ENCODE peak calls at places on chromosomes 1 and 21, in five cellular contexts. One of them, this sample, is unnamed.

GRCh38 chr1:36622741-36623648 is 140.3 kb upstream of the CSF3R start:
- DNase-seq in CD8-positive, alpha-beta T cell: no peak
- DNase-seq in heart right ventricle: no peak
- DNase-seq in body of pancreas: peak; percentile 85
- DNase-seq in adrenal gland: no peak
- DNase-seq in this sample: no peak

GRCh38 chr21:42829417-42829816 is 49.9 kb downstream of the WDR4 start:
- DNase-seq in CD8-positive, alpha-beta T cell: no peak
- DNase-seq in heart right ventricle: no peak
- DNase-seq in body of pancreas: no peak
- DNase-seq in adrenal gland: no peak
- DNase-seq in this sample: no peak

GRCh38 chr21:26769613-26770188 is 75.5 kb downstream of the ADAMTS1 start:
- DNase-seq in CD8-positive, alpha-beta T cell: no peak
- DNase-seq in heart right ventricle: no peak
- DNase-seq in body of pancreas: no peak
- DNase-seq in adrenal gland: no peak
- DNase-seq in this sample: no peak

GRCh38 chr1:48051466-48052126 is 54.4 kb upstream of the TRABD2B start:
- DNase-seq in CD8-positive, alpha-beta T cell: no peak
- DNase-seq in heart right ventricle: no peak
- DNase-seq in body of pancreas: no peak
- DNase-seq in adrenal gland: no peak
- DNase-seq in this sample: no peak

GRCh38 chr1:207938016-207938415 is 27.1 kb upstream of the CD34 start:
- DNase-seq in CD8-positive, alpha-beta T cell: no peak
- DNase-seq in heart right ventricle: no peak
- DNase-seq in body of pancreas: peak; percentile 23
- DNase-seq in adrenal gland: no peak
- DNase-seq in this sample: no peak

GRCh38 chr1:204763773-204764427 is 78.4 kb upstream of the LRRN2 start:
- DNase-seq in CD8-positive, alpha-beta T cell: peak; percentile 47
- DNase-seq in heart right ventricle: peak; percentile 75
- DNase-seq in body of pancreas: peak; percentile 91
- DNase-seq in adrenal gland: peak; percentile 87
- DNase-seq in this sample: peak; percentile 62

GRCh38 chr1:52751589-52752306 is 25.5 kb downstream of the ZYG11B start:
- DNase-seq in CD8-positive, alpha-beta T cell: no peak
- DNase-seq in heart right ventricle: no peak
- DNase-seq in body of pancreas: peak; percentile 61
- DNase-seq in adrenal gland: peak; percentile 34
- DNase-seq in this sample: no peak

GRCh38 chr21:34994646-34995631 is 54.2 kb downstream of the RUNX1 start:
- DNase-seq in CD8-positive, alpha-beta T cell: no peak
- DNase-seq in heart right ventricle: no peak
- DNase-seq in body of pancreas: no peak
- DNase-seq in adrenal gland: no peak
- DNase-seq in this sample: no peak

GRCh38 chr1:160096491-160097116 is 1.8 kb downstream of the IGSF8 start:
- DNase-seq in CD8-positive, alpha-beta T cell: no peak
- DNase-seq in heart right ventricle: no peak
- DNase-seq in body of pancreas: peak; percentile 33
- DNase-seq in adrenal gland: no peak
- DNase-seq in this sample: no peak

GRCh38 chr1:66840929-66841328 is 39.9 kb upstream of the INSL5 start:
- DNase-seq in CD8-positive, alpha-beta T cell: no peak
- DNase-seq in heart right ventricle: no peak
- DNase-seq in body of pancreas: no peak
- DNase-seq in adrenal gland: no peak
- DNase-seq in this sample: peak; percentile 10

GRCh38 chr1:150221552-150221951 is 14.4 kb downstream of the ANP32E start:
- DNase-seq in CD8-positive, alpha-beta T cell: no peak
- DNase-seq in heart right ventricle: no peak
- DNase-seq in body of pancreas: no peak
- DNase-seq in adrenal gland: no peak
- DNase-seq in this sample: peak; percentile 19

GRCh38 chr21:44054710-44055109 is 42.6 kb downstream of the TRAPPC10 start:
- DNase-seq in CD8-positive, alpha-beta T cell: no peak
- DNase-seq in heart right ventricle: no peak
- DNase-seq in body of pancreas: no peak
- DNase-seq in adrenal gland: no peak
- DNase-seq in this sample: no peak

GRCh38 chr1:196180847-196181593 is 427.2 kb downstream of the KCNT2 start:
- DNase-seq in CD8-positive, alpha-beta T cell: no peak
- DNase-seq in heart right ventricle: no peak
- DNase-seq in body of pancreas: no peak
- DNase-seq in adrenal gland: no peak
- DNase-seq in this sample: no peak

GRCh38 chr21:44752701-44753235 is 41.4 kb upstream of the TSPEAR start:
- DNase-seq in CD8-positive, alpha-beta T cell: no peak
- DNase-seq in heart right ventricle: no peak
- DNase-seq in body of pancreas: no peak
- DNase-seq in adrenal gland: no peak
- DNase-seq in this sample: no peak

GRCh38 chr21:46161800-46162592 is 6.6 kb upstream of the FTCD start:
- DNase-seq in CD8-positive, alpha-beta T cell: no peak
- DNase-seq in heart right ventricle: no peak
- DNase-seq in body of pancreas: peak; percentile 2
- DNase-seq in adrenal gland: no peak
- DNase-seq in this sample: no peak

GRCh38 chr1:159071970-159072582 is 4.5 kb downstream of the AIM2 start:
- DNase-seq in CD8-positive, alpha-beta T cell: no peak
- DNase-seq in heart right ventricle: no peak
- DNase-seq in body of pancreas: no peak
- DNase-seq in adrenal gland: no peak
- DNase-seq in this sample: peak; percentile 49

GRCh38 chr1:50976111-50976889 is 6.3 kb downstream of the CDKN2C start:
- DNase-seq in CD8-positive, alpha-beta T cell: no peak
- DNase-seq in heart right ventricle: no peak
- DNase-seq in body of pancreas: no peak
- DNase-seq in adrenal gland: no peak
- DNase-seq in this sample: no peak

GRCh38 chr1:147243228-147243685 is 773 bp downstream of the CHD1L start:
- DNase-seq in CD8-positive, alpha-beta T cell: peak; percentile 16
- DNase-seq in heart right ventricle: peak; percentile 37
- DNase-seq in body of pancreas: peak; percentile 49
- DNase-seq in adrenal gland: peak; percentile 41
- DNase-seq in this sample: no peak

GRCh38 chr1:8712413-8713229 is 104.8 kb downstream of the RERE start:
- DNase-seq in CD8-positive, alpha-beta T cell: no peak
- DNase-seq in heart right ventricle: no peak
- DNase-seq in body of pancreas: no peak
- DNase-seq in adrenal gland: no peak
- DNase-seq in this sample: peak; percentile 28

GRCh38 chr21:46226920-46227599 is 1.5 kb downstream of the LSS start:
- DNase-seq in CD8-positive, alpha-beta T cell: no peak
- DNase-seq in heart right ventricle: no peak
- DNase-seq in body of pancreas: peak; percentile 28
- DNase-seq in adrenal gland: no peak
- DNase-seq in this sample: no peak

GRCh38 chr1:90722874-90723273 is 5.8 kb upstream of the BARHL2 start:
- DNase-seq in CD8-positive, alpha-beta T cell: no peak
- DNase-seq in heart right ventricle: no peak
- DNase-seq in body of pancreas: no peak
- DNase-seq in adrenal gland: no peak
- DNase-seq in this sample: no peak
- H3K27me3 ChIP-seq in CD8-positive, alpha-beta T cell: peaks cover 91% of the 10 kb centered on the region
- H3K27me3 ChIP-seq in heart right ventricle: peaks cover 100% of the 10 kb centered on the region
- H3K27me3 ChIP-seq in body of pancreas: no peaks in the 10 kb centered on the region
- H3K27me3 ChIP-seq in adrenal gland: peaks cover 99% of the 10 kb centered on the region
- H3K27me3 ChIP-seq in this sample: peaks cover 83% of the 10 kb centered on the region

DNA sequence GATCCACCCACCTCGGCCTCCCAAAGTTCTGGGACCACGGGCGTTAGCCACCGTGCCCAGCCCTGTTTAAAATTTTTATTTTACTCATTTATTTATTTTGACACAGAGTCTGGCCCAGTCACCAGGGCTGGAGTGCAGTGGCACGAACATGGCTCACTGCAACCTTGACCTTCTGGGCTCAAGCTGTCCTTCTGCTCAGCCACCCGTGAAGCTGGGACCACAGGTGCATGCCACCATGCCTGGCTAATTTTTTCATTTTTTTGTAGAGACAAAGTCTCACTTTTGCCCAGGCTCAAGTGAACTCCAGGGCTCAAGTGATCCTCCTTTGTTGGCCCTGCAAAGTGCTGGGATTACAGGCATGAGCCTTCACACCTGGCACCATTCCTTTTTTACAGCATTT is 27.5 kb upstream of the DNAJC6 start:
- DNase-seq in CD8-positive, alpha-beta T cell: no peak
- DNase-seq in heart right ventricle: no peak
- DNase-seq in body of pancreas: no peak
- DNase-seq in adrenal gland: no peak
- DNase-seq in this sample: no peak
- H3K27ac ChIP-seq in CD8-positive, alpha-beta T cell: no peak overlapping the region
- H3K27ac ChIP-seq in heart right ventricle: no peak overlapping the region
- H3K27ac ChIP-seq in body of pancreas: no peak overlapping the region
- H3K27ac ChIP-seq in adrenal gland: no peak overlapping the region
- H3K27ac ChIP-seq in this sample: no peak overlapping the region

GRCh38 chr1:200042437-200043329 is 15.2 kb downstream of the NR5A2 start:
- DNase-seq in CD8-positive, alpha-beta T cell: no peak
- DNase-seq in heart right ventricle: no peak
- DNase-seq in body of pancreas: peak; percentile 85
- DNase-seq in adrenal gland: no peak
- DNase-seq in this sample: no peak

GRCh38 chr1:200040516-200041138 is 13.1 kb downstream of the NR5A2 start:
- DNase-seq in CD8-positive, alpha-beta T cell: no peak
- DNase-seq in heart right ventricle: no peak
- DNase-seq in body of pancreas: peak; percentile 70
- DNase-seq in adrenal gland: no peak
- DNase-seq in this sample: no peak

GRCh38 chr1:200042119-200042436 is 14.6 kb downstream of the NR5A2 start:
- DNase-seq in CD8-positive, alpha-beta T cell: no peak
- DNase-seq in heart right ventricle: no peak
- DNase-seq in body of pancreas: no peak
- DNase-seq in adrenal gland: no peak
- DNase-seq in this sample: no peak

GRCh38 chr1:200041337-200042118 is 14.0 kb downstream of the NR5A2 start:
- DNase-seq in CD8-positive, alpha-beta T cell: no peak
- DNase-seq in heart right ventricle: no peak
- DNase-seq in body of pancreas: peak; percentile 48
- DNase-seq in adrenal gland: no peak
- DNase-seq in this sample: no peak

DNA sequence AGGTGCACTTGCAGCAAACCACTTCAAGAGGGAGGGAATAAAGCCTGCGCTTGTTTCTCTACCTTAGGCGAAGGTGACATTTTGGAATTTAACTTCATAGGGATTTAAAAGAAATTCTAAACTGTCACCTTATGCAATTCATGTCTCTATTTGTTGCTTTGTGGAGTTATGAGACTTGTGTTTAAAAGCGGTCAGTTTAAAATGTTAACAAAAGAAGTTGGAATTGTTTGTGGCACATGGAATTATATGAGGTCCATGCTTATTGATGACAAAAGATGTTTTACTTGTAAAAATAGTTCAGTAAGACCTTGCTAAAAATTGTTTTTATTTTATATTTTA is 15.8 kb downstream of the NR5A2 start:
- DNase-seq in CD8-positive, alpha-beta T cell: no peak
- DNase-seq in heart right ventricle: no peak
- DNase-seq in body of pancreas: no peak
- DNase-seq in adrenal gland: no peak
- DNase-seq in this sample: no peak
- H3K27me3 ChIP-seq in CD8-positive, alpha-beta T cell: peaks cover 26% of the 10 kb centered on the region
- H3K27me3 ChIP-seq in heart right ventricle: peaks cover 90% of the 10 kb centered on the region
- H3K27me3 ChIP-seq in body of pancreas: no peaks in the 10 kb centered on the region
- H3K27me3 ChIP-seq in adrenal gland: peaks cover 79% of the 10 kb centered on the region
- H3K27me3 ChIP-seq in this sample: peaks cover 55% of the 10 kb centered on the region

GRCh38 chr1:192913683-192914082 is 104.8 kb downstream of the RGS2 start:
- DNase-seq in CD8-positive, alpha-beta T cell: no peak
- DNase-seq in heart right ventricle: no peak
- DNase-seq in body of pancreas: peak; percentile 51
- DNase-seq in adrenal gland: no peak
- DNase-seq in this sample: no peak
- H3K27ac ChIP-seq in CD8-positive, alpha-beta T cell: no peak overlapping the region
- H3K27ac ChIP-seq in heart right ventricle: no peak overlapping the region
- H3K27ac ChIP-seq in body of pancreas: no peak overlapping the region
- H3K27ac ChIP-seq in adrenal gland: no peak overlapping the region
- H3K27ac ChIP-seq in this sample: no peak overlapping the region

GRCh38 chr1:34871443-34872132 is 12.0 kb upstream of the SMIM12 start:
- DNase-seq in CD8-positive, alpha-beta T cell: no peak
- DNase-seq in heart right ventricle: no peak
- DNase-seq in body of pancreas: no peak
- DNase-seq in adrenal gland: no peak
- DNase-seq in this sample: no peak

GRCh38 chr1:34872133-34872503 is 12.6 kb upstream of the SMIM12 start:
- DNase-seq in CD8-positive, alpha-beta T cell: no peak
- DNase-seq in heart right ventricle: no peak
- DNase-seq in body of pancreas: no peak
- DNase-seq in adrenal gland: no peak
- DNase-seq in this sample: no peak

GRCh38 chr1:34870395-34870794 is 10.8 kb upstream of the SMIM12 start:
- DNase-seq in CD8-positive, alpha-beta T cell: no peak
- DNase-seq in heart right ventricle: no peak
- DNase-seq in body of pancreas: no peak
- DNase-seq in adrenal gland: no peak
- DNase-seq in this sample: no peak

GRCh38 chr1:34876406-34876805 is 16.9 kb upstream of the SMIM12 start:
- DNase-seq in CD8-positive, alpha-beta T cell: no peak
- DNase-seq in heart right ventricle: no peak
- DNase-seq in body of pancreas: no peak
- DNase-seq in adrenal gland: no peak
- DNase-seq in this sample: no peak

DNA sequence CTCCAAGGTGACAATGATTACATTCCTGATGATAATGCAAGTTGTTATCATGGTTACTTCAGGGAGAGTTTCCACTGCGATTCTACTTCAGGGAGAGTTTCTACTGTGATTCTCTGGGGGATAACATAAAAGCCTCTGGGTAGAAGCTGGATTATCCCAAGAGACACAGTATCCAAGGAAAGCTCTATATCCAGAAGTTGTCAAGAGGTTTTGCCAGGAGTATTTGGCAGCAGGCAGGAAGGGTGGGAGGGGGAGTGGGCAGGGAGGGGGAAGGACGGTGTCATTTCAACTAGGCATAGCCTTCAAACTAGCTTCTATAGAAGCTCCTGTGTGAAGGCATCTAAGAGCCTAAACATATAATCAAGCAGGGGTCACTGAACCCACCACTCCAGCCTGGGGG is 15.0 kb upstream of the SMIM12 start:
- DNase-seq in CD8-positive, alpha-beta T cell: no peak
- DNase-seq in heart right ventricle: no peak
- DNase-seq in body of pancreas: no peak
- DNase-seq in adrenal gland: no peak
- DNase-seq in this sample: no peak
- H3K27me3 ChIP-seq in CD8-positive, alpha-beta T cell: no peaks in the 10 kb centered on the region
- H3K27me3 ChIP-seq in heart right ventricle: peaks cover 74% of the 10 kb centered on the region
- H3K27me3 ChIP-seq in body of pancreas: no peaks in the 10 kb centered on the region
- H3K27me3 ChIP-seq in adrenal gland: peaks cover 7% of the 10 kb centered on the region
- H3K27me3 ChIP-seq in this sample: peaks cover 19% of the 10 kb centered on the region

GRCh38 chr1:155951753-155952504 is 10.5 kb downstream of the RXFP4 start:
- DNase-seq in CD8-positive, alpha-beta T cell: no peak
- DNase-seq in heart right ventricle: no peak
- DNase-seq in body of pancreas: no peak
- DNase-seq in adrenal gland: no peak
- DNase-seq in this sample: no peak
- H3K27ac ChIP-seq in CD8-positive, alpha-beta T cell: no peak overlapping the region
- H3K27ac ChIP-seq in heart right ventricle: no peak overlapping the region
- H3K27ac ChIP-seq in body of pancreas: no peak overlapping the region
- H3K27ac ChIP-seq in adrenal gland: no peak overlapping the region
- H3K27ac ChIP-seq in this sample: no peak overlapping the region